ENCODE peak calls at places on chromosomes 2 and 18, in seven cellular contexts. One of them, this sample, is unnamed.

GRCh38 chr2:221571391-221572179 is 519 bp downstream of the EPHA4 start:
- DNase-seq in progenitor cell of endocrine pancreas: peak
- DNase-seq in NB4: no peak
- DNase-seq in prostate gland: peak
- DNase-seq in endothelial cell: peak
- DNase-seq in AG10803: peak
- DNase-seq in choroid plexus epithelial cell: peak
- DNase-seq in this sample: peak

GRCh38 chr2:215498411-215498810 is 62.5 kb upstream of the FN1 start:
- DNase-seq in progenitor cell of endocrine pancreas: no peak
- DNase-seq in NB4: no peak
- DNase-seq in prostate gland: peak
- DNase-seq in endothelial cell: no peak
- DNase-seq in AG10803: no peak
- DNase-seq in choroid plexus epithelial cell: peak
- DNase-seq in this sample: no peak

GRCh38 chr2:137333386-137333972 is 568.1 kb downstream of the THSD7B start:
- DNase-seq in progenitor cell of endocrine pancreas: no peak
- DNase-seq in NB4: no peak
- DNase-seq in prostate gland: no peak
- DNase-seq in endothelial cell: no peak
- DNase-seq in AG10803: peak
- DNase-seq in choroid plexus epithelial cell: no peak
- DNase-seq in this sample: no peak

GRCh38 chr2:96772903-96773675 is 12.4 kb downstream of the CNNM4 start:
- DNase-seq in progenitor cell of endocrine pancreas: no peak
- DNase-seq in NB4: no peak
- DNase-seq in prostate gland: no peak
- DNase-seq in endothelial cell: no peak
- DNase-seq in AG10803: no peak
- DNase-seq in choroid plexus epithelial cell: no peak
- DNase-seq in this sample: no peak

GRCh38 chr18:74633652-74634352 is 36.1 kb downstream of the ZNF407 start:
- DNase-seq in progenitor cell of endocrine pancreas: no peak
- DNase-seq in NB4: no peak
- DNase-seq in prostate gland: no peak
- DNase-seq in endothelial cell: no peak
- DNase-seq in AG10803: no peak
- DNase-seq in choroid plexus epithelial cell: no peak
- DNase-seq in this sample: no peak

GRCh38 chr2:164438490-164439205 is 182.6 kb downstream of the GRB14 start:
- DNase-seq in progenitor cell of endocrine pancreas: no peak
- DNase-seq in NB4: no peak
- DNase-seq in prostate gland: no peak
- DNase-seq in endothelial cell: no peak
- DNase-seq in AG10803: no peak
- DNase-seq in choroid plexus epithelial cell: peak
- DNase-seq in this sample: no peak

GRCh38 chr2:188805229-188805628 is 168.9 kb upstream of the COL3A1 start:
- DNase-seq in progenitor cell of endocrine pancreas: no peak
- DNase-seq in NB4: no peak
- DNase-seq in prostate gland: no peak
- DNase-seq in endothelial cell: no peak
- DNase-seq in AG10803: no peak
- DNase-seq in choroid plexus epithelial cell: no peak
- DNase-seq in this sample: no peak

GRCh38 chr2:162750033-162750432 is 88.5 kb downstream of the KCNH7 start:
- DNase-seq in progenitor cell of endocrine pancreas: no peak
- DNase-seq in NB4: no peak
- DNase-seq in prostate gland: no peak
- DNase-seq in endothelial cell: no peak
- DNase-seq in AG10803: no peak
- DNase-seq in choroid plexus epithelial cell: no peak
- DNase-seq in this sample: no peak

GRCh38 chr18:51614033-51614432 is 416.6 kb upstream of the MEX3C start:
- DNase-seq in progenitor cell of endocrine pancreas: no peak
- DNase-seq in NB4: no peak
- DNase-seq in prostate gland: no peak
- DNase-seq in endothelial cell: no peak
- DNase-seq in AG10803: no peak
- DNase-seq in choroid plexus epithelial cell: peak
- DNase-seq in this sample: no peak

GRCh38 chr2:80105020-80105419 is 199.5 kb downstream of the LRRTM1 start:
- DNase-seq in progenitor cell of endocrine pancreas: no peak
- DNase-seq in NB4: no peak
- DNase-seq in prostate gland: no peak
- DNase-seq in endothelial cell: no peak
- DNase-seq in AG10803: peak
- DNase-seq in choroid plexus epithelial cell: no peak
- DNase-seq in this sample: no peak

GRCh38 chr2:128536925-128537620 is 218.4 kb upstream of the HS6ST1 start:
- DNase-seq in progenitor cell of endocrine pancreas: no peak
- DNase-seq in NB4: peak
- DNase-seq in prostate gland: no peak
- DNase-seq in endothelial cell: no peak
- DNase-seq in AG10803: peak
- DNase-seq in choroid plexus epithelial cell: peak
- DNase-seq in this sample: no peak

GRCh38 chr2:172168917-172169346 is 66.2 kb upstream of the DLX2 start:
- DNase-seq in progenitor cell of endocrine pancreas: no peak
- DNase-seq in NB4: peak
- DNase-seq in prostate gland: no peak
- DNase-seq in endothelial cell: no peak
- DNase-seq in AG10803: peak
- DNase-seq in choroid plexus epithelial cell: peak
- DNase-seq in this sample: no peak

GRCh38 chr2:188976545-188977268 is 2.5 kb downstream of the COL3A1 start:
- DNase-seq in progenitor cell of endocrine pancreas: no peak
- DNase-seq in NB4: no peak
- DNase-seq in prostate gland: no peak
- DNase-seq in endothelial cell: no peak
- DNase-seq in AG10803: peak
- DNase-seq in choroid plexus epithelial cell: peak
- DNase-seq in this sample: no peak

GRCh38 chr2:218645126-218645525 is 14.3 kb downstream of the ZNF142 start:
- DNase-seq in progenitor cell of endocrine pancreas: no peak
- DNase-seq in NB4: no peak
- DNase-seq in prostate gland: no peak
- DNase-seq in endothelial cell: no peak
- DNase-seq in AG10803: peak
- DNase-seq in choroid plexus epithelial cell: peak
- DNase-seq in this sample: no peak

GRCh38 chr2:157898591-157898996 is 22.5 kb upstream of the ACVR1 start:
- DNase-seq in progenitor cell of endocrine pancreas: no peak
- DNase-seq in NB4: peak
- DNase-seq in prostate gland: no peak
- DNase-seq in endothelial cell: no peak
- DNase-seq in AG10803: peak
- DNase-seq in choroid plexus epithelial cell: peak
- DNase-seq in this sample: no peak

GRCh38 chr2:3574155-3574554 is 905 bp upstream of the RPS7 start:
- DNase-seq in progenitor cell of endocrine pancreas: no peak
- DNase-seq in NB4: no peak
- DNase-seq in prostate gland: no peak
- DNase-seq in endothelial cell: no peak
- DNase-seq in AG10803: no peak
- DNase-seq in choroid plexus epithelial cell: no peak
- DNase-seq in this sample: no peak

GRCh38 chr2:153595939-153596338 is 117.4 kb upstream of the RPRM start:
- DNase-seq in progenitor cell of endocrine pancreas: no peak
- DNase-seq in NB4: no peak
- DNase-seq in prostate gland: no peak
- DNase-seq in endothelial cell: no peak
- DNase-seq in AG10803: no peak
- DNase-seq in choroid plexus epithelial cell: no peak
- DNase-seq in this sample: no peak

GRCh38 chr2:16774980-16775963 is 109.6 kb upstream of the CYRIA start:
- DNase-seq in progenitor cell of endocrine pancreas: peak
- DNase-seq in NB4: peak
- DNase-seq in prostate gland: no peak
- DNase-seq in endothelial cell: peak
- DNase-seq in AG10803: no peak
- DNase-seq in choroid plexus epithelial cell: peak
- DNase-seq in this sample: no peak

GRCh38 chr2:108853421-108853820 is 66.8 kb downstream of the CCDC138 start:
- DNase-seq in progenitor cell of endocrine pancreas: no peak
- DNase-seq in NB4: no peak
- DNase-seq in prostate gland: no peak
- DNase-seq in endothelial cell: no peak
- DNase-seq in AG10803: peak
- DNase-seq in choroid plexus epithelial cell: peak
- DNase-seq in this sample: no peak

GRCh38 chr18:46158498-46158897 is 54.3 kb downstream of the HAUS1 start:
- DNase-seq in progenitor cell of endocrine pancreas: no peak
- DNase-seq in NB4: no peak
- DNase-seq in prostate gland: peak
- DNase-seq in endothelial cell: no peak
- DNase-seq in AG10803: peak
- DNase-seq in choroid plexus epithelial cell: no peak
- DNase-seq in this sample: no peak

GRCh38 chr2:121136323-121136722 is 148.7 kb downstream of the TFCP2L1 start:
- DNase-seq in progenitor cell of endocrine pancreas: no peak
- DNase-seq in NB4: no peak
- DNase-seq in prostate gland: no peak
- DNase-seq in endothelial cell: no peak
- DNase-seq in AG10803: no peak
- DNase-seq in choroid plexus epithelial cell: no peak
- DNase-seq in this sample: no peak

DNA sequence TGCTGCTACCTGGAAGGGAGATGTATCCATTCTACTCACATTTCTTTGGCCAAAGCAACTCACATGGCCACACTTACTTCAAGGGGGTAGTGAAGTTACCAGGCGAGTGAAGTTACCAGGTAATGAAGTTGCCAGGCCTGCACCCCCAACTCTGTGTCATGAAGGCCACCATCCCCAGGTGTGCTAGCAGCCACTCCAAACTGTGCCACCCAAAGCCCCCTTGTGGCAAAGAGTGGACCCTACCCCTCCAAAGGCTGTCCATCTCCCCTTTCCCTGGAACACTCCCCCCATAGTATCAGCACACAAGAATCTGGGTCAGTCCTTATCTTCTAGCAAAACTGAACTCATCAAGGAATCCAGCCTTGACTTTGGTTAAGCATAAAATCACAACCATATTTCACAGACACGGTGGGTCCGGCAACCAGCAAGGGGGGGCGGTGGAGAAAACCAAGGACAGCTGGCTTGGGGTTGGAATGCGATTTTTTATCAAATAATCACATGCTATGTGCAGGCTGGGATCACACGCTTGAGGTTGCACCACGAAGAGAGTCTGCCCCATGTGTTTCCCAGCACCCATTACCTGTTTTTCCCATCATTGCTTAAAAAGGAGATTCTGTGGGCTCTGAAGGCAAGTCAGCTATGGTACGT is 60.9 kb downstream of the ZFP36L2 start:
- DNase-seq in progenitor cell of endocrine pancreas: no peak
- DNase-seq in NB4: no peak
- DNase-seq in prostate gland: no peak
- DNase-seq in endothelial cell: peak
- DNase-seq in AG10803: no peak
- DNase-seq in choroid plexus epithelial cell: no peak
- DNase-seq in this sample: no peak
- TF ChIP-seq CTCF in progenitor cell of endocrine pancreas: peak
- TF ChIP-seq CTCF in NB4: no peak
- TF ChIP-seq CTCF in prostate gland: no peak
- TF ChIP-seq CTCF in endothelial cell: peak
- TF ChIP-seq CTCF in AG10803: no peak
- TF ChIP-seq CTCF in choroid plexus epithelial cell: peak
- TF ChIP-seq CTCF in this sample: no peak

DNA sequence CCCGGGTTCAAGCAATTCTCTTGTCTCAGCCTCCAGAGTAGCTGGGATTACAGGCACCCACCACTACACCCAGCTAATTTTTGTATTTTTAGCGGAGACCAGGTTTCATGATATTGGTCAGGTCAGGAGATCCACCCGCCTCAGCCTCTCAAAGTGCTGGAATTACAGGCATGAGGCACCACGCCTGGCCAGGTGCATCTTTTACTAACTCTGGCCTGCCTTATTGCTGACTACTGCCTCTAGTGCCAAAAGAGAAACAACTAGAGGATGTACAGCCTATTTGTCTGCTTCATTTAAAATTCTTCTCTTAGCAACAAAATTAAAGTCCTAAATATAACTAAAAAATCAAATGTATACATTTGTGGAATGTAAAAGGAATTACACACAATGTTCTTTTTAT is 115.4 kb downstream of the BMPR2 start:
- DNase-seq in progenitor cell of endocrine pancreas: no peak
- DNase-seq in NB4: no peak
- DNase-seq in prostate gland: no peak
- DNase-seq in endothelial cell: no peak
- DNase-seq in AG10803: no peak
- DNase-seq in choroid plexus epithelial cell: peak
- DNase-seq in this sample: no peak
- TF ChIP-seq CTCF in progenitor cell of endocrine pancreas: no peak
- TF ChIP-seq CTCF in NB4: no peak
- TF ChIP-seq CTCF in prostate gland: no peak
- TF ChIP-seq CTCF in endothelial cell: no peak
- TF ChIP-seq CTCF in AG10803: no peak
- TF ChIP-seq CTCF in choroid plexus epithelial cell: peak
- TF ChIP-seq CTCF in this sample: no peak

DNA sequence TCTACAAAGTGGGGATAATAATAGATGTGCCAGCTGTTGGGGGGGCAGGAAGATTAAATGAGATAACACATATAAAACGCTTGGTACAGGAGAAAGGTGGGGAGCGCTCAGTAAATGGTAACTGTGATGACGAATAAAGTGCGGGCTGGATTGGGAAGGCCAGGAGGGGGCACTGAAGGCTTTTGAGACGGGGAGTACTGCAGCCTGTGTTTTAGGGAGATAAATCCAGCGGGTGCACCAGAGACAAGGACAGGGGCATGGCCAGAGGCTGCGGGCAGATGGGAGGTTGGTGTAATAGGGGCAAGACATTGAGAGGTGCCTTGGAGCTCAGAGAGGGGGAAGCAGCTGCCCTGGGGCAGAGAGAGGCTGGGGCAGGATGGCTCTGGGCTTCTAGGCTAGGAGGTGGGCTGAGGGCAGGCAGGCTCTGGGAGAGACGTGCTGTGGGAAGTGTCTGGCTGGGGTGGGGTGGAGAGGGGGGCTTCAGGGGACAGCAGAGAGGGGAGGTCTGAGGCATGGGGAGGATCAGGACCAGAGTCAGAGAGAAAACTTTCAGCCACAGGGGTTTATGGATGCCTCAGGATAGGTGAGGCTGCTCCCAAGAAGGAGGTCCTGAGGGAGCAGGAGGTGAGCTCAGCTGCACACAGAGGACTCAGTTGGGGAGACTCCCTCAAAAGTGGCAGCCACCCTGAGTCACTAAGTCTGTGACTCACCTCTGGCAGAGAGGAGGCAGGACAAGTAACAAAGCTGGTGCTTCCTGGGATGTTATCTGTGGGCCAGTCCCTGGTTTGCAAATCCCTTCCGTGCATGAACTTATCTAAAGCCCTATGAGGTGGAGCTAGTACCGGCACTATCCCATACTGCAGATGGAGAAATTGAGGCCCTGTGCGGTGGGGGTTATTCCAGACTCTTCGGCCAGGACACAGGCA is 18.9 kb downstream of the TEX44 start:
- DNase-seq in progenitor cell of endocrine pancreas: no peak
- DNase-seq in NB4: peak
- DNase-seq in prostate gland: no peak
- DNase-seq in endothelial cell: peak
- DNase-seq in AG10803: peak
- DNase-seq in choroid plexus epithelial cell: peak
- DNase-seq in this sample: peak
- TF ChIP-seq CTCF in progenitor cell of endocrine pancreas: no peak
- TF ChIP-seq CTCF in NB4: peak
- TF ChIP-seq CTCF in prostate gland: no peak
- TF ChIP-seq CTCF in endothelial cell: no peak
- TF ChIP-seq CTCF in AG10803: peak
- TF ChIP-seq CTCF in choroid plexus epithelial cell: peak
- TF ChIP-seq CTCF in this sample: peak

GRCh38 chr2:15748736-15749323 is 157.2 kb downstream of the DDX1 start:
- DNase-seq in progenitor cell of endocrine pancreas: no peak
- DNase-seq in NB4: peak
- DNase-seq in prostate gland: no peak
- DNase-seq in endothelial cell: peak
- DNase-seq in AG10803: no peak
- DNase-seq in choroid plexus epithelial cell: peak
- DNase-seq in this sample: no peak
- TF ChIP-seq CTCF in progenitor cell of endocrine pancreas: peak
- TF ChIP-seq CTCF in NB4: peak
- TF ChIP-seq CTCF in prostate gland: no peak
- TF ChIP-seq CTCF in endothelial cell: peak
- TF ChIP-seq CTCF in AG10803: peak
- TF ChIP-seq CTCF in choroid plexus epithelial cell: peak
- TF ChIP-seq CTCF in this sample: no peak